ENCODE peak calls at places on chromosome 22, in five cellular contexts. One of them, this sample, is unnamed.
A peak's percentile ranks its signal among the peaks of the same experiment; 100 is the strongest.

GRCh38 chr22:28146401-28147304 is 227.6 kb upstream of the PITPNB start:
- DNase-seq in heart left ventricle: no peak
- DNase-seq in astrocyte: peak; percentile 52
- DNase-seq in GM06990: no peak
- DNase-seq in upper lobe of right lung: no peak
- DNase-seq in this sample: no peak

GRCh38 chr22:23381661-23382427 is 198.2 kb downstream of the IGLL1 start:
- DNase-seq in heart left ventricle: no peak
- DNase-seq in astrocyte: no peak
- DNase-seq in GM06990: no peak
- DNase-seq in upper lobe of right lung: no peak
- DNase-seq in this sample: no peak

GRCh38 chr22:41975299-41976069 is 6.2 kb downstream of the SEPTIN3 start:
- DNase-seq in heart left ventricle: no peak
- DNase-seq in astrocyte: no peak
- DNase-seq in GM06990: no peak
- DNase-seq in upper lobe of right lung: no peak
- DNase-seq in this sample: no peak

GRCh38 chr22:47131611-47132427 is 369.4 kb downstream of the TBC1D22A start:
- DNase-seq in heart left ventricle: peak; percentile 64
- DNase-seq in astrocyte: no peak
- DNase-seq in GM06990: no peak
- DNase-seq in upper lobe of right lung: no peak
- DNase-seq in this sample: no peak

GRCh38 chr22:23751441-23751996 is 607 bp upstream of the ZNF70 start:
- DNase-seq in heart left ventricle: peak; percentile 44
- DNase-seq in astrocyte: no peak
- DNase-seq in GM06990: no peak
- DNase-seq in upper lobe of right lung: no peak
- DNase-seq in this sample: no peak

GRCh38 chr22:43658823-43659222 is 153.3 kb downstream of the EFCAB6 start:
- DNase-seq in heart left ventricle: no peak
- DNase-seq in astrocyte: no peak
- DNase-seq in GM06990: no peak
- DNase-seq in upper lobe of right lung: no peak
- DNase-seq in this sample: no peak

GRCh38 chr22:31148953-31149627 is 8.8 kb upstream of the PLA2G3 start:
- DNase-seq in heart left ventricle: peak; percentile 75
- DNase-seq in astrocyte: peak; percentile 49
- DNase-seq in GM06990: no peak
- DNase-seq in upper lobe of right lung: peak; percentile 77
- DNase-seq in this sample: peak; percentile 61

GRCh38 chr22:29479417-29480261 is at the start of gene NEFH:
- DNase-seq in heart left ventricle: no peak
- DNase-seq in astrocyte: no peak
- DNase-seq in GM06990: no peak
- DNase-seq in upper lobe of right lung: no peak
- DNase-seq in this sample: no peak

GRCh38 chr22:29105468-29105867 is 32.6 kb downstream of the KREMEN1 start:
- DNase-seq in heart left ventricle: no peak
- DNase-seq in astrocyte: no peak
- DNase-seq in GM06990: no peak
- DNase-seq in upper lobe of right lung: no peak
- DNase-seq in this sample: no peak

GRCh38 chr22:48187272-48187855 is 1424.9 kb downstream of the TBC1D22A start:
- DNase-seq in heart left ventricle: no peak
- DNase-seq in astrocyte: no peak
- DNase-seq in GM06990: no peak
- DNase-seq in upper lobe of right lung: no peak
- DNase-seq in this sample: no peak

GRCh38 chr22:27718186-27719032 is 83.1 kb downstream of the MN1 start:
- DNase-seq in heart left ventricle: peak; percentile 79
- DNase-seq in astrocyte: peak; percentile 97
- DNase-seq in GM06990: no peak
- DNase-seq in upper lobe of right lung: peak; percentile 64
- DNase-seq in this sample: no peak

GRCh38 chr22:43401233-43401632 is 10.6 kb upstream of the MPPED1 start:
- DNase-seq in heart left ventricle: peak; percentile 44
- DNase-seq in astrocyte: no peak
- DNase-seq in GM06990: no peak
- DNase-seq in upper lobe of right lung: no peak
- DNase-seq in this sample: no peak

GRCh38 chr22:31075961-31076360 is 5.2 kb upstream of the SMTN start:
- DNase-seq in heart left ventricle: peak; percentile 93
- DNase-seq in astrocyte: no peak
- DNase-seq in GM06990: no peak
- DNase-seq in upper lobe of right lung: peak; percentile 78
- DNase-seq in this sample: no peak

GRCh38 chr22:18070556-18071306 is 7.1 kb upstream of the PEX26 start:
- DNase-seq in heart left ventricle: no peak
- DNase-seq in astrocyte: no peak
- DNase-seq in GM06990: no peak
- DNase-seq in upper lobe of right lung: peak; percentile 25
- DNase-seq in this sample: peak; percentile 63

GRCh38 chr22:19166421-19166820 is 12.1 kb downstream of the SLC25A1 start:
- DNase-seq in heart left ventricle: no peak
- DNase-seq in astrocyte: no peak
- DNase-seq in GM06990: no peak
- DNase-seq in upper lobe of right lung: no peak
- DNase-seq in this sample: no peak

GRCh38 chr22:23370251-23370650 is 189.9 kb downstream of the BCR start:
- DNase-seq in heart left ventricle: no peak
- DNase-seq in astrocyte: no peak
- DNase-seq in GM06990: no peak
- DNase-seq in upper lobe of right lung: no peak
- DNase-seq in this sample: no peak

GRCh38 chr22:41862160-41862529 is 29.2 kb downstream of the SREBF2 start:
- DNase-seq in heart left ventricle: no peak
- DNase-seq in astrocyte: peak; percentile 24
- DNase-seq in GM06990: peak; percentile 72
- DNase-seq in upper lobe of right lung: no peak
- DNase-seq in this sample: peak; percentile 84

GRCh38 chr22:48832592-48832991 is 995.1 kb downstream of the BRD1 start:
- DNase-seq in heart left ventricle: no peak
- DNase-seq in astrocyte: no peak
- DNase-seq in GM06990: no peak
- DNase-seq in upper lobe of right lung: no peak
- DNase-seq in this sample: no peak

GRCh38 chr22:24106385-24107381 is 74.6 kb upstream of the SUSD2 start:
- DNase-seq in heart left ventricle: peak; percentile 51
- DNase-seq in astrocyte: no peak
- DNase-seq in GM06990: peak; percentile 32
- DNase-seq in upper lobe of right lung: no peak
- DNase-seq in this sample: peak; percentile 45

GRCh38 chr22:19431641-19432091 is at the start of gene HIRA:
- DNase-seq in heart left ventricle: peak; percentile 92
- DNase-seq in astrocyte: peak; percentile 72
- DNase-seq in GM06990: peak; percentile 91
- DNase-seq in upper lobe of right lung: peak; percentile 93
- DNase-seq in this sample: peak; percentile 90

GRCh38 chr22:49354516-49355205 is 473.0 kb downstream of the BRD1 start:
- DNase-seq in heart left ventricle: no peak
- DNase-seq in astrocyte: no peak
- DNase-seq in GM06990: no peak
- DNase-seq in upper lobe of right lung: peak; percentile 46
- DNase-seq in this sample: peak; percentile 49

GRCh38 chr22:27842994-27843431 is 41.5 kb upstream of the MN1 start:
- DNase-seq in heart left ventricle: no peak
- DNase-seq in astrocyte: no peak
- DNase-seq in GM06990: no peak
- DNase-seq in upper lobe of right lung: no peak
- DNase-seq in this sample: no peak

GRCh38 chr22:23100124-23100801 is 29.9 kb downstream of the GNAZ start:
- DNase-seq in heart left ventricle: no peak
- DNase-seq in astrocyte: no peak
- DNase-seq in GM06990: no peak
- DNase-seq in upper lobe of right lung: no peak
- DNase-seq in this sample: no peak

GRCh38 chr22:19133561-19133960 is 2.5 kb downstream of the TSSK2 start:
- DNase-seq in heart left ventricle: peak; percentile 33
- DNase-seq in astrocyte: no peak
- DNase-seq in GM06990: no peak
- DNase-seq in upper lobe of right lung: no peak
- DNase-seq in this sample: no peak

GRCh38 chr22:35023692-35024363 is 42.1 kb upstream of the ISX start:
- DNase-seq in heart left ventricle: peak; percentile 84
- DNase-seq in astrocyte: no peak
- DNase-seq in GM06990: peak; percentile 83
- DNase-seq in upper lobe of right lung: peak; percentile 86
- DNase-seq in this sample: peak; percentile 58

GRCh38 chr22:46777609-46777970 is 15.1 kb downstream of the TBC1D22A start:
- DNase-seq in heart left ventricle: peak; percentile 81
- DNase-seq in astrocyte: no peak
- DNase-seq in GM06990: peak; percentile 82
- DNase-seq in upper lobe of right lung: no peak
- DNase-seq in this sample: peak; percentile 56

GRCh38 chr22:40325315-40325714 is 21.0 kb upstream of the ADSL start:
- DNase-seq in heart left ventricle: no peak
- DNase-seq in astrocyte: no peak
- DNase-seq in GM06990: no peak
- DNase-seq in upper lobe of right lung: no peak
- DNase-seq in this sample: no peak

GRCh38 chr22:32528984-32529982 is 54.7 kb downstream of the FBXO7 start:
- DNase-seq in heart left ventricle: peak; percentile 90
- DNase-seq in astrocyte: peak; percentile 60
- DNase-seq in GM06990: no peak
- DNase-seq in upper lobe of right lung: peak; percentile 86
- DNase-seq in this sample: peak; percentile 56

GRCh38 chr22:41557401-41558240 is 3.2 kb upstream of the CSDC2 start:
- DNase-seq in heart left ventricle: peak; percentile 88
- DNase-seq in astrocyte: peak; percentile 86
- DNase-seq in GM06990: no peak
- DNase-seq in upper lobe of right lung: peak; percentile 84
- DNase-seq in this sample: no peak

GRCh38 chr22:29049655-29050263 is 11.9 kb downstream of the C22orf31 start:
- DNase-seq in heart left ventricle: no peak
- DNase-seq in astrocyte: no peak
- DNase-seq in GM06990: no peak
- DNase-seq in upper lobe of right lung: no peak
- DNase-seq in this sample: no peak

GRCh38 chr22:25747245-25747944 is 5.4 kb downstream of the MYO18B start:
- DNase-seq in heart left ventricle: peak; percentile 66
- DNase-seq in astrocyte: peak; percentile 99
- DNase-seq in GM06990: no peak
- DNase-seq in upper lobe of right lung: no peak
- DNase-seq in this sample: no peak

GRCh38 chr22:31615481-31615840 is 46.6 kb downstream of the PISD start:
- DNase-seq in heart left ventricle: peak; percentile 58
- DNase-seq in astrocyte: no peak
- DNase-seq in GM06990: no peak
- DNase-seq in upper lobe of right lung: no peak
- DNase-seq in this sample: no peak

GRCh38 chr22:19766235-19766505 is 5.6 kb downstream of the TBX1 start:
- DNase-seq in heart left ventricle: no peak
- DNase-seq in astrocyte: no peak
- DNase-seq in GM06990: no peak
- DNase-seq in upper lobe of right lung: no peak
- DNase-seq in this sample: no peak

GRCh38 chr22:17314472-17314871 is 54.8 kb upstream of the CECR2 start:
- DNase-seq in heart left ventricle: no peak
- DNase-seq in astrocyte: no peak
- DNase-seq in GM06990: no peak
- DNase-seq in upper lobe of right lung: no peak
- DNase-seq in this sample: no peak

GRCh38 chr22:48821346-48822186 is 1006.1 kb downstream of the BRD1 start:
- DNase-seq in heart left ventricle: no peak
- DNase-seq in astrocyte: no peak
- DNase-seq in GM06990: no peak
- DNase-seq in upper lobe of right lung: no peak
- DNase-seq in this sample: no peak

GRCh38 chr22:24289138-24289537 is 18.5 kb downstream of the SPECC1L start:
- DNase-seq in heart left ventricle: no peak
- DNase-seq in astrocyte: peak; percentile 94
- DNase-seq in GM06990: no peak
- DNase-seq in upper lobe of right lung: no peak
- DNase-seq in this sample: no peak

GRCh38 chr22:50513175-50513574 is 5.2 kb downstream of the NCAPH2 start:
- DNase-seq in heart left ventricle: no peak
- DNase-seq in astrocyte: no peak
- DNase-seq in GM06990: no peak
- DNase-seq in upper lobe of right lung: no peak
- DNase-seq in this sample: no peak
- H3K36me3 ChIP-seq in heart left ventricle: peaks cover 4% of the 10 kb centered on the region
- H3K36me3 ChIP-seq in astrocyte: no peaks in the 10 kb centered on the region
- H3K36me3 ChIP-seq in GM06990: peaks cover 6% of the 10 kb centered on the region
- H3K36me3 ChIP-seq in upper lobe of right lung: peaks cover 17% of the 10 kb centered on the region
- H3K36me3 ChIP-seq in this sample: peaks cover 64% of the 10 kb centered on the region

DNA sequence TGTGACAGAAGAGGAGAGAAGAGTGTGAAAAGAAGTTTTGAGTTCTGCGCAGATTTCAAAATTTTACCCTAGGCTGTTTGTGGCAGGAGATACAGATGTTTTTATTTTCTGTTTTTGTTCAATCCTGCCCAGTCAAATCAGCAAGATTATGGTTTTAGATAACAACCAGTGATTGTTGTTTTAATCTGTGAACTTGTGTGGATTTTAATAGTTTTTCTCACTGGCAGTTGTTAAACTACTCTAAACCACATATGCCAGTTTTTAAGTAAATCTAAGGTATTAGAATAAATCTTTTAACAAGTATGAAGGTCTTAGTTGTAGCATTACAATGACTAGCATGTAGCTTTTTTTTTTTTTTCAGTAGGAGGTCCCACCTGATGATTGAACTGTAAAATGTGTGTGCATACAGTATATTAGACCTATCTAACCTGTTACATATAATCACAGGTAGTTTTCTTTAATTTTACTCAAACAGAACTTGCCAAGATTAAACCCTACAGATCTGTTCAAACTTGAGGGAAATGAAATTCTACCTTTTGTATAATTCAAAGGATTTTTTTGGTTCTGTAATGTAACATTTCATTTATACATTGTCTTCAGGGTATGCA is 13.2 kb downstream of the ATXN10 start:
- DNase-seq in heart left ventricle: no peak
- DNase-seq in astrocyte: no peak
- DNase-seq in GM06990: no peak
- DNase-seq in upper lobe of right lung: no peak
- DNase-seq in this sample: no peak
- H3K36me3 ChIP-seq in heart left ventricle: no peaks in the 10 kb centered on the region
- H3K36me3 ChIP-seq in astrocyte: no peaks in the 10 kb centered on the region
- H3K36me3 ChIP-seq in GM06990: no peaks in the 10 kb centered on the region
- H3K36me3 ChIP-seq in upper lobe of right lung: no peaks in the 10 kb centered on the region
- H3K36me3 ChIP-seq in this sample: peaks cover 12% of the 10 kb centered on the region

DNA sequence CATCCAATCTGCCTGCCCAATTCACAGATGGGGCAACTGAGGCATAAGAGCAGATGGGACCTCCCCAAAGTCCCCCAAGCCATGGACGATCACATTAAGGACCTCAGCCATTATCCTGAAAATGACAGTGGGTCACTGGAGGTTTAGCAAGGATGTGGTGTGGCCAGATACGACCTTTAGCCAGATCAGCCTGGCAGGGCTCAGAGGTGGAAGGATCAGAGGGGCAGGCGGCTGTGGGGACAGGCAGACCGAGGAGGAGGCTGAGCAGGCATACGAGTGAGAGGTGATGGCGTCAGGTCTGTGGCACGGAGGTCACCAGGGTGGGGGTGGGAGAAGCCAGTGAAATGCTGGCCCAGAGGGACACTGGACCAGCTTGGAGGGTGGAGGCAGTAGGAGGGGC is 14.1 kb upstream of the TMPRSS6 start:
- DNase-seq in heart left ventricle: no peak
- DNase-seq in astrocyte: no peak
- DNase-seq in GM06990: no peak
- DNase-seq in upper lobe of right lung: no peak
- DNase-seq in this sample: no peak
- H3K36me3 ChIP-seq in heart left ventricle: no peaks in the 10 kb centered on the region
- H3K36me3 ChIP-seq in astrocyte: no peaks in the 10 kb centered on the region
- H3K36me3 ChIP-seq in GM06990: peaks cover 24% of the 10 kb centered on the region
- H3K36me3 ChIP-seq in upper lobe of right lung: no peaks in the 10 kb centered on the region
- H3K36me3 ChIP-seq in this sample: no peaks in the 10 kb centered on the region

GRCh38 chr22:39278040-39278439 is 33.3 kb upstream of the PDGFB start:
- DNase-seq in heart left ventricle: peak; percentile 85
- DNase-seq in astrocyte: no peak
- DNase-seq in GM06990: no peak
- DNase-seq in upper lobe of right lung: no peak
- DNase-seq in this sample: no peak
- H3K36me3 ChIP-seq in heart left ventricle: no peaks in the 10 kb centered on the region
- H3K36me3 ChIP-seq in astrocyte: no peaks in the 10 kb centered on the region
- H3K36me3 ChIP-seq in GM06990: no peaks in the 10 kb centered on the region
- H3K36me3 ChIP-seq in upper lobe of right lung: no peaks in the 10 kb centered on the region
- H3K36me3 ChIP-seq in this sample: no peaks in the 10 kb centered on the region

This sample was measured in OCI-LY7.